ENCODE peak calls at places on chromosome 20, in ten cellular contexts. D, F, X, U, P, K, A, S, N and L are unnamed samples.
A peak's percentile ranks its signal among the peaks of the same experiment; 100 is the strongest.

GRCh38 chr20:955656-956055 is 39.5 kb upstream of the ANGPT4 start:
- DNase-seq in D (no peak), N (no peak), F (no peak), P (no peak), S (no peak), A (no peak), K (no peak), X (no peak), U (no peak), L (peak; percentile 10)

GRCh38 chr20:59031326-59032022 is 661 bp downstream of the ATP5F1E start:
- DNase-seq in P (peak; percentile 25), U (no peak), K (no peak), F (peak; percentile 58), N (no peak), D (peak; percentile 20), X (no peak), A (no peak), S (no peak), L (no peak)

GRCh38 chr20:59835448-59836395 is 97.7 kb downstream of the SYCP2 start:
- DNase-seq in S (peak; percentile 66), U (peak; percentile 47), K (peak; percentile 54), P (peak; percentile 61), D (no peak), F (peak; percentile 45), N (no peak), A (no peak), X (no peak), L (no peak)

GRCh38 chr20:42837456-42837855 is 352.2 kb downstream of the PTPRT start:
- DNase-seq in P (no peak), S (no peak), X (no peak), K (no peak), U (no peak), A (no peak), D (no peak), N (no peak), F (no peak), L (no peak)

GRCh38 chr20:23637282-23638221 is at the start of gene CST3:
- DNase-seq in P (peak; percentile 82), U (peak; percentile 91), D (no peak), K (peak; percentile 95), A (no peak), S (peak; percentile 96), F (peak; percentile 94), N (peak; percentile 59), X (peak; percentile 94), L (peak; percentile 94)

GRCh38 chr20:12269579-12269978 is 351.9 kb downstream of the BTBD3 start:
- DNase-seq in S (no peak), X (no peak), A (no peak), F (no peak), P (no peak), N (no peak), K (no peak), U (no peak), D (no peak), L (no peak)

GRCh38 chr20:58579069-58579818 is 64.0 kb upstream of the APCDD1L start:
- DNase-seq in D (no peak), S (peak; percentile 12), F (no peak), K (no peak), A (no peak), X (no peak), N (no peak), P (no peak), U (no peak), L (peak; percentile 48)

GRCh38 chr20:14957416-14957815 is 620.0 kb upstream of the FLRT3 start:
- DNase-seq in F (no peak), N (no peak), D (no peak), X (no peak), S (no peak), A (no peak), P (peak; percentile 28), U (no peak), K (no peak), L (no peak)

GRCh38 chr20:33518071-33518470 is 28.2 kb downstream of the CBFA2T2 start:
- DNase-seq in K (no peak), F (no peak), U (no peak), X (no peak), A (peak; percentile 83), D (no peak), S (no peak), N (no peak), P (no peak), L (no peak)

GRCh38 chr20:2451939-2452732 is 18.5 kb downstream of the SNRPB start:
- DNase-seq in X (no peak), P (peak; percentile 91), U (peak; percentile 48), S (no peak), K (peak; percentile 70), D (peak; percentile 67), N (peak; percentile 70), A (no peak), F (peak; percentile 81), L (no peak)

GRCh38 chr20:21490105-21490504 is 23.8 kb downstream of the NKX2-2 start:
- DNase-seq in X (no peak), K (no peak), A (no peak), U (no peak), N (no peak), P (peak; percentile 35), S (no peak), D (no peak), F (no peak), L (no peak)

GRCh38 chr20:39939241-39939865 is 749.7 kb downstream of the MAFB start:
- DNase-seq in F (no peak), X (no peak), K (no peak), P (no peak), A (no peak), U (no peak), N (no peak), S (no peak), D (no peak), L (no peak)

GRCh38 chr20:45423700-45424099 is 7.8 kb downstream of the PIGT start:
- DNase-seq in X (no peak), U (no peak), F (no peak), D (no peak), P (no peak), S (no peak), A (no peak), N (no peak), K (no peak), L (no peak)
- TF ChIP-seq CTCF in X (no peak), U (no peak), F (no peak), D (no peak), P (no peak), S (no peak), A (no peak), N (no peak), K (no peak), L (no peak)

GRCh38 chr20:46195264-46196038 is 77.3 kb downstream of the CD40 start:
- DNase-seq in A (no peak), F (no peak), K (no peak), N (no peak), U (no peak), X (no peak), S (no peak), D (no peak), P (no peak), L (no peak)

GRCh38 chr20:46196990-46197389 is 78.9 kb downstream of the CD40 start:
- DNase-seq in P (no peak), U (no peak), S (no peak), A (no peak), D (no peak), F (no peak), X (no peak), N (no peak), K (no peak), L (no peak)

GRCh38 chr20:46192376-46192944 is 74.3 kb downstream of the CD40 start:
- DNase-seq in A (no peak), X (peak; percentile 22), N (no peak), D (no peak), F (no peak), U (no peak), K (no peak), S (no peak), P (no peak), L (no peak)

GRCh38 chr20:46191611-46192010 is 73.5 kb downstream of the CD40 start:
- DNase-seq in D (no peak), U (no peak), K (no peak), S (no peak), A (no peak), X (no peak), P (no peak), N (no peak), F (no peak), L (no peak)

DNA sequence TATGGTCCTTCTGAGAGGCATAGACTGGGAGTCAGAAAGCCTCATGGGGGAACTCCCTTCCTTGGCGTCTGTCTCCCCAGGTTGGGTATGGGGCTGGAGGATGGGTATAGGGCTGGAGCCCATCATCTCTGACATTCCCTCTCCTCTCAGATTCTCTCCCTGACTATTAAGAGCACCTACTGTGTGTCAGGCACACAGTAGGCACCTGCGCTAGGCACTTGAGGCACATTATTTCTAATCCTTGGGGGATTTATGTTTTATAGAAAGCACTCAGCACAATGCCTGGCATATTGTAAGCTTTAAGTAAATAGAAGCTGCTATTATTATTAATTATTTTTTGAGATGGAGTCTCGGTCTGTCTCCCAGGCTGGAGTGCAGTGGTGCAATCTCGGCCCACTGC is 76.3 kb downstream of the CD40 start:
- DNase-seq in K (no peak), X (no peak), A (no peak), N (no peak), P (no peak), F (no peak), S (no peak), U (no peak), D (no peak), L (no peak)
- TF ChIP-seq CTCF in K (no peak), X (no peak), A (no peak), N (no peak), P (no peak), F (no peak), S (no peak), U (no peak), D (no peak), L (no peak)

GRCh38 chr20:47231382-47232042 is 125.0 kb downstream of the ZMYND8 start:
- DNase-seq in N (no peak), U (no peak), K (no peak), P (no peak), S (no peak), D (no peak), A (no peak), F (no peak), X (no peak), L (no peak)
- TF ChIP-seq CTCF in N (no peak), U (no peak), K (no peak), P (no peak), S (no peak), D (no peak), A (no peak), F (no peak), X (no peak), L (peak; percentile 72)

DNA sequence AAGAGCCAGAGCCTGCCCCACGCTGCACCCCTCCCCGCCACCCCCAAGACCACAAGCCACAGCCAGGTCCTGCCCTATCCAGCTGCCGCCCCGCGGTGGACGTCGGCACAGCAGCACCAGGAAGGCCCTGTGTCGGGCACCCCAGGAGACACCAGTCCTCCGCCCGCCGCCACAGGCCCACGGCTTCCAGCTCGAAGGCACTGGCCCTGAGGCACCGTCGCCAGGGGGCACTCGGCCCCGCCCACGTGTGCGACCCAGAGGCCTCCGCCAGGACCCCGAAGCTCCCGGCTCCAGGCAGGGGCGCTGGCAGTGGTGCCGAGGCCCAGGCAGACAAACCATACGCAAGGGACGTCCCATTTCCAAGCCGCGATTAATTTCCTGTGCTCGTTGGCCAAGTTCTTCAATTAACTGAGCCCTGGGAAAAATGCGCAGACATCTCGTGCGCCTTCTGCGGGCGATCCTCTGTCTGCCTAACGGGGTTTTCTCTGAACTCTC is 19.4 kb downstream of the KCNQ2 start:
- DNase-seq in U (no peak), K (no peak), N (no peak), F (no peak), S (no peak), P (peak; percentile 48), X (no peak), D (no peak), A (no peak), L (no peak)
- TF ChIP-seq CTCF in U (no peak), K (no peak), N (no peak), F (no peak), S (no peak), P (peak; percentile 13), X (no peak), D (no peak), A (no peak), L (no peak)